ENCODE peak calls at places on chromosomes 11 and 22, in nine cellular contexts. W is fibroblast of lung; X is kidney epithelial cell; C is small intestine; A is aorta; I is adrenal gland; E is GM12865; B is stimulated activated CD8-positive, alpha-beta memory T cell treated with anti-CD3 and anti-CD28 coated beads, Interleukin-7, amount 100 ng/mL, for 1 hour; S is activated CD8-positive, alpha-beta memory T cell treated with anti-CD3 and anti-CD28 coated beads, Interleukin-2, amount 10 ng/mL, durations not matched to agents 7 days and 5 days. Y is an unnamed sample.

GRCh38 chr11:113647856-113648255 is 58.3 kb downstream of the TMPRSS5 start:
- DNase-seq in I (no peak), C (no peak), E (no peak), B (no peak), W (peak), X (no peak), A (no peak), S (no peak), Y (no peak)

GRCh38 chr22:50612715-50613221 is 12.2 kb downstream of the MAPK8IP2 start:
- DNase-seq in A (no peak), I (no peak), E (no peak), C (peak), B (no peak), X (no peak), W (no peak), S (no peak), Y (no peak)

GRCh38 chr11:7671347-7671746 is 2.0 kb downstream of the CYB5R2 start:
- DNase-seq in E (no peak), A (no peak), X (no peak), C (no peak), B (no peak), S (no peak), I (no peak), W (no peak), Y (no peak)

GRCh38 chr11:69115586-69116560 is 39.9 kb upstream of the SMIM38 start:
- DNase-seq in E (no peak), S (no peak), C (peak), W (peak), A (peak), X (no peak), B (no peak), I (no peak), Y (no peak)

GRCh38 chr11:14384338-14384737 is 25.4 kb upstream of the RRAS2 start:
- DNase-seq in A (no peak), I (no peak), W (peak), E (no peak), B (no peak), C (no peak), X (no peak), S (no peak), Y (no peak)

GRCh38 chr11:131811380-131811779 is 441.0 kb downstream of the NTM start:
- DNase-seq in I (no peak), S (no peak), B (no peak), C (no peak), X (peak), A (no peak), E (no peak), W (peak), Y (no peak)

GRCh38 chr11:120023120-120023519 is 114.8 kb downstream of the TRIM29 start:
- DNase-seq in E (no peak), I (no peak), B (no peak), S (no peak), C (no peak), X (no peak), A (no peak), W (no peak), Y (no peak)

GRCh38 chr11:121426476-121427454 is 25.3 kb upstream of the SORL1 start:
- DNase-seq in C (peak), B (peak), W (no peak), E (peak), X (no peak), A (peak), I (peak), S (no peak), Y (peak)

GRCh38 chr11:86488553-86488952 is 113.9 kb downstream of the CCDC81 start:
- DNase-seq in X (no peak), S (no peak), C (no peak), I (no peak), A (no peak), B (no peak), W (peak), E (no peak), Y (no peak)

GRCh38 chr22:50399751-50400331 is 56.7 kb downstream of the PPP6R2 start:
- DNase-seq in X (no peak), W (no peak), B (no peak), A (no peak), E (peak), I (no peak), S (peak), C (peak), Y (peak)

GRCh38 chr11:57601297-57601696 is 3.8 kb downstream of the SERPING1 start:
- DNase-seq in E (no peak), S (no peak), A (no peak), W (no peak), B (no peak), X (no peak), C (no peak), I (no peak), Y (no peak)

GRCh38 chr22:33529424-33530113 is 390.7 kb downstream of the LARGE1 start:
- DNase-seq in W (peak), X (no peak), I (peak), C (no peak), B (no peak), E (no peak), A (no peak), S (no peak), Y (no peak)

GRCh38 chr11:33540946-33541915 is 159.4 kb downstream of the C11orf91 start:
- DNase-seq in B (no peak), E (peak), W (no peak), A (no peak), I (no peak), X (no peak), C (no peak), S (no peak), Y (no peak)

GRCh38 chr22:33476716-33477115 is 418.5 kb upstream of the SYN3 start:
- DNase-seq in X (no peak), B (no peak), E (peak), S (no peak), I (peak), W (peak), A (no peak), C (no peak), Y (peak)

GRCh38 chr11:111446404-111447152 is 65.6 kb downstream of the BTG4 start:
- DNase-seq in C (peak), E (peak), S (peak), W (peak), I (peak), X (peak), A (no peak), B (peak), Y (peak)

GRCh38 chr22:27032121-27032761 is 374.9 kb downstream of the MIAT start:
- DNase-seq in E (no peak), A (peak), B (no peak), I (no peak), X (no peak), S (no peak), C (no peak), W (peak), Y (peak)

GRCh38 chr11:128757235-128757711 is 63.4 kb downstream of the FLI1 start:
- DNase-seq in B (peak), E (peak), W (peak), C (peak), X (no peak), A (no peak), S (peak), I (no peak), Y (peak)

GRCh38 chr22:50403701-50404101 is 60.6 kb downstream of the PPP6R2 start:
- DNase-seq in C (no peak), X (no peak), B (no peak), S (no peak), W (no peak), E (no peak), A (peak), I (peak), Y (no peak)

GRCh38 chr11:26134481-26135355 is 197.2 kb upstream of the ANO3 start:
- DNase-seq in C (peak), E (peak), S (no peak), X (no peak), A (no peak), I (no peak), W (peak), B (no peak), Y (peak)

GRCh38 chr11:102950622-102951081 is 4.9 kb downstream of the MMP13 start:
- DNase-seq in E (no peak), S (no peak), B (no peak), W (no peak), I (no peak), A (no peak), X (no peak), C (no peak), Y (peak)

Y was measured in NB4.